ENCODE peak calls at places on chromosomes 3 and 15, in nine cellular contexts. H is Daoy; X is GM06990; B is Caco-2; E is stimulated activated CD4-positive, alpha-beta T cell treated with anti-CD3 and anti-CD28 coated beads, Interleukin-2, amount 100 ng/mL, for 48 hours; N is iPS-NIHi11; Q is neural crest cell; F is CD8-positive, alpha-beta T cell; W is nephron progenitor cell. Y is an unnamed sample.

GRCh38 chr15:78866824-78867223 is 5.9 kb upstream of the MORF4L1 start:
- DNase-seq in X (no peak), Q (no peak), E (no peak), H (no peak), N (no peak), F (no peak), B (no peak), W (no peak), Y (no peak)

GRCh38 chr15:77473328-77473727 is 52.6 kb downstream of the HMG20A start:
- DNase-seq in F (no peak), N (no peak), X (no peak), W (no peak), Q (no peak), H (no peak), B (no peak), E (no peak), Y (no peak)

GRCh38 chr3:52047295-52047960 is 8.9 kb downstream of the DUSP7 start:
- DNase-seq in N (no peak), F (no peak), B (no peak), X (no peak), Q (no peak), E (no peak), H (peak), W (no peak), Y (no peak)

GRCh38 chr15:57395292-57395691 is 19.0 kb downstream of the CGNL1 start:
- DNase-seq in Q (no peak), W (no peak), B (no peak), E (no peak), H (peak), F (no peak), N (no peak), X (peak), Y (no peak)

GRCh38 chr3:28745436-28745835 is 396.8 kb upstream of the AZI2 start:
- DNase-seq in H (peak), N (no peak), W (no peak), B (no peak), F (no peak), E (no peak), Q (no peak), X (no peak), Y (no peak)

GRCh38 chr3:164030194-164030593 is 1048.1 kb downstream of the SI start:
- DNase-seq in W (no peak), Q (no peak), X (no peak), N (no peak), E (no peak), F (no peak), H (no peak), B (no peak), Y (no peak)

GRCh38 chr15:70061086-70061370 is 36.7 kb downstream of the TLE3 start:
- DNase-seq in E (no peak), W (peak), Q (no peak), F (no peak), H (no peak), X (no peak), B (peak), N (no peak), Y (no peak)

GRCh38 chr3:29011441-29011840 is 269.4 kb upstream of the RBMS3 start:
- DNase-seq in E (no peak), Q (no peak), N (no peak), H (no peak), W (no peak), F (no peak), B (no peak), X (no peak), Y (no peak)

GRCh38 chr15:55530861-55531313 is 22.9 kb upstream of the DNAAF4 start:
- DNase-seq in X (no peak), H (peak), E (no peak), B (no peak), Q (no peak), N (peak), F (no peak), W (no peak), Y (no peak)

GRCh38 chr3:165133188-165133899 is 55.0 kb upstream of the SI start:
- DNase-seq in E (no peak), Q (no peak), F (no peak), N (no peak), W (no peak), X (no peak), H (no peak), B (no peak), Y (no peak)

GRCh38 chr3:119279844-119280243 is 14.3 kb upstream of the ARHGAP31 start:
- DNase-seq in Q (no peak), W (no peak), F (no peak), N (no peak), H (no peak), X (no peak), E (no peak), B (no peak), Y (no peak)

GRCh38 chr3:118960876-118961275 is 73.8 kb downstream of the IGSF11 start:
- DNase-seq in E (no peak), F (no peak), N (no peak), X (no peak), Q (no peak), H (peak), B (no peak), W (no peak), Y (no peak)

GRCh38 chr3:65751123-65751700 is 287.5 kb downstream of the MAGI1 start:
- DNase-seq in W (peak), E (peak), H (peak), B (peak), F (no peak), Q (peak), N (peak), X (no peak), Y (no peak)

GRCh38 chr3:157231071-157231470 is 71.1 kb upstream of the CCNL1 start:
- DNase-seq in H (peak), W (no peak), N (no peak), F (no peak), E (no peak), Q (no peak), B (no peak), X (no peak), Y (no peak)

GRCh38 chr15:61222010-61222409 is 7.1 kb downstream of the RORA start:
- DNase-seq in N (no peak), Q (no peak), E (no peak), B (no peak), W (no peak), F (no peak), X (no peak), H (no peak), Y (no peak)

GRCh38 chr3:93983408-93983807 is 3.5 kb downstream of the ARL13B start:
- DNase-seq in X (no peak), W (no peak), Q (no peak), F (no peak), N (no peak), E (no peak), H (no peak), B (no peak), Y (no peak)

GRCh38 chr15:68615301-68615700 is 36.5 kb downstream of the CORO2B start:
- DNase-seq in X (no peak), H (no peak), E (no peak), B (no peak), F (no peak), W (no peak), Q (no peak), N (no peak), Y (no peak)

GRCh38 chr15:67822537-67823370 is 2.6 kb upstream of the SKOR1 start:
- DNase-seq in W (no peak), H (no peak), X (no peak), E (no peak), B (no peak), Q (no peak), N (peak), F (no peak), Y (no peak)

GRCh38 chr15:77482570-77482969 is 61.9 kb downstream of the HMG20A start:
- DNase-seq in W (no peak), E (no peak), X (no peak), B (no peak), Q (no peak), H (peak), F (no peak), N (no peak), Y (no peak)

GRCh38 chr3:172106989-172107388 is 67.6 kb downstream of the FNDC3B start:
- DNase-seq in E (peak), W (no peak), F (peak), H (peak), B (no peak), X (peak), N (no peak), Q (no peak), Y (peak)

GRCh38 chr3:45595364-45596154 is 1.0 kb downstream of the LIMD1 start:
- DNase-seq in E (no peak), N (no peak), F (no peak), Q (no peak), W (no peak), H (no peak), B (no peak), X (peak), Y (no peak)

GRCh38 chr3:58835075-58835474 is 168.5 kb upstream of the FAM3D start:
- DNase-seq in E (no peak), X (no peak), N (no peak), W (no peak), H (peak), F (no peak), Q (no peak), B (no peak), Y (no peak)

GRCh38 chr3:113223831-113224240 is 12.5 kb downstream of the BOC start:
- DNase-seq in Q (no peak), X (peak), B (no peak), E (no peak), N (no peak), W (no peak), H (no peak), F (no peak), Y (no peak)

GRCh38 chr15:82570721-82571519 is 30.7 kb upstream of the RPS17 start:
- DNase-seq in W (no peak), N (no peak), X (no peak), E (no peak), F (no peak), B (no peak), Q (no peak), H (peak), Y (no peak)

GRCh38 chr3:79761441-79761840 is 6.4 kb downstream of the ROBO1 start:
- DNase-seq in B (no peak), Q (no peak), E (no peak), F (no peak), H (no peak), W (no peak), N (no peak), X (no peak), Y (no peak)

GRCh38 chr3:127162947-127163645 is 29.8 kb upstream of the PRR23E start:
- DNase-seq in H (no peak), X (no peak), E (no peak), F (no peak), Q (peak), W (peak), B (no peak), N (peak), Y (no peak)

GRCh38 chr15:63502137-63502801 is 2.1 kb upstream of the USP3 start:
- DNase-seq in N (no peak), W (no peak), E (no peak), X (no peak), F (no peak), B (no peak), H (no peak), Q (no peak), Y (no peak)

GRCh38 chr3:156358232-156358631 is 196.7 kb downstream of the SSR3 start:
- DNase-seq in H (no peak), F (no peak), N (no peak), E (no peak), W (no peak), B (no peak), Q (no peak), X (no peak), Y (no peak)

GRCh38 chr15:98164986-98165385 is 204.5 kb downstream of the ARRDC4 start:
- DNase-seq in N (no peak), E (no peak), F (no peak), W (no peak), X (no peak), B (no peak), H (no peak), Q (no peak), Y (no peak)

GRCh38 chr3:194632983-194633348 is 253 bp downstream of the TMEM44 start:
- DNase-seq in Q (peak), N (no peak), E (no peak), F (no peak), X (no peak), W (no peak), B (peak), H (peak), Y (no peak)

GRCh38 chr15:48334260-48334659 is 3.0 kb downstream of the DUT start:
- DNase-seq in F (no peak), W (no peak), E (no peak), H (no peak), B (no peak), N (no peak), X (no peak), Q (no peak), Y (no peak)